ENCODE peak calls at places on chromosome 20, in four cellular contexts. One of them, this sample, is unnamed.

GRCh38 chr20:23047738-23048214 is 1.7 kb downstream of the THBD start:
- DNase-seq in NCI-H774: peak
- DNase-seq in stimulated activated CD4-positive, alpha-beta T cell treated with anti-CD3 and anti-CD28 coated beads, Interleukin-15, amount 100 ng/mL, for 48 hours: no peak
- DNase-seq in activated T-cell treated with anti-CD3 and anti-CD28 coated beads for 1 hour: no peak
- DNase-seq in this sample: peak

GRCh38 chr20:13333036-13333435 is 112.0 kb downstream of the ISM1 start:
- DNase-seq in NCI-H774: no peak
- DNase-seq in stimulated activated CD4-positive, alpha-beta T cell treated with anti-CD3 and anti-CD28 coated beads, Interleukin-15, amount 100 ng/mL, for 48 hours: no peak
- DNase-seq in activated T-cell treated with anti-CD3 and anti-CD28 coated beads for 1 hour: no peak
- DNase-seq in this sample: no peak

GRCh38 chr20:62741701-62742491 is 33.3 kb downstream of the NTSR1 start:
- DNase-seq in stimulated activated CD4-positive, alpha-beta T cell treated with anti-CD3 and anti-CD28 coated beads, Interleukin-15, amount 100 ng/mL, for 48 hours: no peak
- DNase-seq in NCI-H774: no peak
- DNase-seq in activated T-cell treated with anti-CD3 and anti-CD28 coated beads for 1 hour: no peak
- DNase-seq in this sample: no peak

GRCh38 chr20:56453347-56453746 is 15.1 kb upstream of the RTF2 start:
- DNase-seq in activated T-cell treated with anti-CD3 and anti-CD28 coated beads for 1 hour: no peak
- DNase-seq in NCI-H774: no peak
- DNase-seq in stimulated activated CD4-positive, alpha-beta T cell treated with anti-CD3 and anti-CD28 coated beads, Interleukin-15, amount 100 ng/mL, for 48 hours: no peak
- DNase-seq in this sample: no peak

GRCh38 chr20:4040283-4041179 is 25.2 kb upstream of the RNF24 start:
- DNase-seq in stimulated activated CD4-positive, alpha-beta T cell treated with anti-CD3 and anti-CD28 coated beads, Interleukin-15, amount 100 ng/mL, for 48 hours: no peak
- DNase-seq in activated T-cell treated with anti-CD3 and anti-CD28 coated beads for 1 hour: no peak
- DNase-seq in NCI-H774: no peak
- DNase-seq in this sample: no peak

GRCh38 chr20:42193119-42193518 is 574.9 kb upstream of the CHD6 start:
- DNase-seq in NCI-H774: no peak
- DNase-seq in stimulated activated CD4-positive, alpha-beta T cell treated with anti-CD3 and anti-CD28 coated beads, Interleukin-15, amount 100 ng/mL, for 48 hours: no peak
- DNase-seq in activated T-cell treated with anti-CD3 and anti-CD28 coated beads for 1 hour: no peak
- DNase-seq in this sample: no peak

GRCh38 chr20:36542019-36542488 is 735 bp downstream of the MYL9 start:
- DNase-seq in activated T-cell treated with anti-CD3 and anti-CD28 coated beads for 1 hour: no peak
- DNase-seq in NCI-H774: no peak
- DNase-seq in stimulated activated CD4-positive, alpha-beta T cell treated with anti-CD3 and anti-CD28 coated beads, Interleukin-15, amount 100 ng/mL, for 48 hours: no peak
- DNase-seq in this sample: no peak

GRCh38 chr20:33995053-33995816 is 1.5 kb downstream of the RALY start:
- DNase-seq in NCI-H774: no peak
- DNase-seq in stimulated activated CD4-positive, alpha-beta T cell treated with anti-CD3 and anti-CD28 coated beads, Interleukin-15, amount 100 ng/mL, for 48 hours: no peak
- DNase-seq in activated T-cell treated with anti-CD3 and anti-CD28 coated beads for 1 hour: no peak
- DNase-seq in this sample: no peak

GRCh38 chr20:47501117-47501482 is 587 bp upstream of the NCOA3 start:
- DNase-seq in NCI-H774: no peak
- DNase-seq in activated T-cell treated with anti-CD3 and anti-CD28 coated beads for 1 hour: no peak
- DNase-seq in stimulated activated CD4-positive, alpha-beta T cell treated with anti-CD3 and anti-CD28 coated beads, Interleukin-15, amount 100 ng/mL, for 48 hours: no peak
- DNase-seq in this sample: no peak

GRCh38 chr20:14918281-14918680 is 580.9 kb upstream of the FLRT3 start:
- DNase-seq in stimulated activated CD4-positive, alpha-beta T cell treated with anti-CD3 and anti-CD28 coated beads, Interleukin-15, amount 100 ng/mL, for 48 hours: no peak
- DNase-seq in NCI-H774: no peak
- DNase-seq in activated T-cell treated with anti-CD3 and anti-CD28 coated beads for 1 hour: no peak
- DNase-seq in this sample: no peak

GRCh38 chr20:1505361-1505760 is 14.1 kb upstream of the SIRPB2 start:
- DNase-seq in activated T-cell treated with anti-CD3 and anti-CD28 coated beads for 1 hour: no peak
- DNase-seq in NCI-H774: no peak
- DNase-seq in stimulated activated CD4-positive, alpha-beta T cell treated with anti-CD3 and anti-CD28 coated beads, Interleukin-15, amount 100 ng/mL, for 48 hours: no peak
- DNase-seq in this sample: no peak

GRCh38 chr20:47356526-47357295 is at the start of gene ZMYND8:
- DNase-seq in stimulated activated CD4-positive, alpha-beta T cell treated with anti-CD3 and anti-CD28 coated beads, Interleukin-15, amount 100 ng/mL, for 48 hours: peak
- DNase-seq in NCI-H774: peak
- DNase-seq in activated T-cell treated with anti-CD3 and anti-CD28 coated beads for 1 hour: peak
- DNase-seq in this sample: peak

GRCh38 chr20:37758332-37758731 is 64.5 kb downstream of the CTNNBL1 start:
- DNase-seq in NCI-H774: no peak
- DNase-seq in stimulated activated CD4-positive, alpha-beta T cell treated with anti-CD3 and anti-CD28 coated beads, Interleukin-15, amount 100 ng/mL, for 48 hours: no peak
- DNase-seq in activated T-cell treated with anti-CD3 and anti-CD28 coated beads for 1 hour: no peak
- DNase-seq in this sample: no peak

GRCh38 chr20:44948513-44948912 is 11.7 kb downstream of the TOMM34 start:
- DNase-seq in activated T-cell treated with anti-CD3 and anti-CD28 coated beads for 1 hour: no peak
- DNase-seq in stimulated activated CD4-positive, alpha-beta T cell treated with anti-CD3 and anti-CD28 coated beads, Interleukin-15, amount 100 ng/mL, for 48 hours: no peak
- DNase-seq in NCI-H774: no peak
- DNase-seq in this sample: no peak

GRCh38 chr20:60117040-60117439 is 158.8 kb downstream of the CDH26 start:
- DNase-seq in stimulated activated CD4-positive, alpha-beta T cell treated with anti-CD3 and anti-CD28 coated beads, Interleukin-15, amount 100 ng/mL, for 48 hours: no peak
- DNase-seq in activated T-cell treated with anti-CD3 and anti-CD28 coated beads for 1 hour: no peak
- DNase-seq in NCI-H774: no peak
- DNase-seq in this sample: no peak

GRCh38 chr20:39967806-39968205 is 721.2 kb downstream of the MAFB start:
- DNase-seq in activated T-cell treated with anti-CD3 and anti-CD28 coated beads for 1 hour: no peak
- DNase-seq in NCI-H774: no peak
- DNase-seq in stimulated activated CD4-positive, alpha-beta T cell treated with anti-CD3 and anti-CD28 coated beads, Interleukin-15, amount 100 ng/mL, for 48 hours: no peak
- DNase-seq in this sample: no peak

GRCh38 chr20:61520761-61521460 is 268.9 kb downstream of the CDH4 start:
- DNase-seq in activated T-cell treated with anti-CD3 and anti-CD28 coated beads for 1 hour: no peak
- DNase-seq in stimulated activated CD4-positive, alpha-beta T cell treated with anti-CD3 and anti-CD28 coated beads, Interleukin-15, amount 100 ng/mL, for 48 hours: no peak
- DNase-seq in NCI-H774: no peak
- DNase-seq in this sample: no peak

GRCh38 chr20:21719592-21720214 is 14.2 kb downstream of the PAX1 start:
- DNase-seq in stimulated activated CD4-positive, alpha-beta T cell treated with anti-CD3 and anti-CD28 coated beads, Interleukin-15, amount 100 ng/mL, for 48 hours: peak
- DNase-seq in activated T-cell treated with anti-CD3 and anti-CD28 coated beads for 1 hour: peak
- DNase-seq in NCI-H774: peak
- DNase-seq in this sample: peak

GRCh38 chr20:14986026-14986655 is 648.7 kb upstream of the FLRT3 start:
- DNase-seq in activated T-cell treated with anti-CD3 and anti-CD28 coated beads for 1 hour: no peak
- DNase-seq in NCI-H774: peak
- DNase-seq in stimulated activated CD4-positive, alpha-beta T cell treated with anti-CD3 and anti-CD28 coated beads, Interleukin-15, amount 100 ng/mL, for 48 hours: no peak
- DNase-seq in this sample: no peak

GRCh38 chr20:6579417-6579816 is 188.1 kb upstream of the BMP2 start:
- DNase-seq in activated T-cell treated with anti-CD3 and anti-CD28 coated beads for 1 hour: no peak
- DNase-seq in NCI-H774: no peak
- DNase-seq in stimulated activated CD4-positive, alpha-beta T cell treated with anti-CD3 and anti-CD28 coated beads, Interleukin-15, amount 100 ng/mL, for 48 hours: no peak
- DNase-seq in this sample: no peak

GRCh38 chr20:56451056-56451765 is 17.2 kb upstream of the RTF2 start:
- DNase-seq in NCI-H774: no peak
- DNase-seq in activated T-cell treated with anti-CD3 and anti-CD28 coated beads for 1 hour: no peak
- DNase-seq in stimulated activated CD4-positive, alpha-beta T cell treated with anti-CD3 and anti-CD28 coated beads, Interleukin-15, amount 100 ng/mL, for 48 hours: no peak
- DNase-seq in this sample: no peak

GRCh38 chr20:62370115-62370806 is 3.1 kb upstream of the LAMA5 start:
- DNase-seq in stimulated activated CD4-positive, alpha-beta T cell treated with anti-CD3 and anti-CD28 coated beads, Interleukin-15, amount 100 ng/mL, for 48 hours: peak
- DNase-seq in activated T-cell treated with anti-CD3 and anti-CD28 coated beads for 1 hour: no peak
- DNase-seq in NCI-H774: no peak
- DNase-seq in this sample: no peak

GRCh38 chr20:41003143-41003932 is 25.3 kb upstream of the TOP1 start:
- DNase-seq in activated T-cell treated with anti-CD3 and anti-CD28 coated beads for 1 hour: peak
- DNase-seq in NCI-H774: peak
- DNase-seq in stimulated activated CD4-positive, alpha-beta T cell treated with anti-CD3 and anti-CD28 coated beads, Interleukin-15, amount 100 ng/mL, for 48 hours: peak
- DNase-seq in this sample: peak

GRCh38 chr20:44211177-44212039 is 837 bp upstream of the OSER1 start:
- DNase-seq in stimulated activated CD4-positive, alpha-beta T cell treated with anti-CD3 and anti-CD28 coated beads, Interleukin-15, amount 100 ng/mL, for 48 hours: no peak
- DNase-seq in activated T-cell treated with anti-CD3 and anti-CD28 coated beads for 1 hour: no peak
- DNase-seq in NCI-H774: no peak
- DNase-seq in this sample: no peak

GRCh38 chr20:45449528-45449927 is 20.0 kb upstream of the WFDC2 start:
- DNase-seq in activated T-cell treated with anti-CD3 and anti-CD28 coated beads for 1 hour: no peak
- DNase-seq in NCI-H774: no peak
- DNase-seq in stimulated activated CD4-positive, alpha-beta T cell treated with anti-CD3 and anti-CD28 coated beads, Interleukin-15, amount 100 ng/mL, for 48 hours: no peak
- DNase-seq in this sample: no peak

GRCh38 chr20:21571841-21572690 is 58.2 kb upstream of the NKX2-2 start:
- DNase-seq in stimulated activated CD4-positive, alpha-beta T cell treated with anti-CD3 and anti-CD28 coated beads, Interleukin-15, amount 100 ng/mL, for 48 hours: no peak
- DNase-seq in activated T-cell treated with anti-CD3 and anti-CD28 coated beads for 1 hour: no peak
- DNase-seq in NCI-H774: no peak
- DNase-seq in this sample: peak

GRCh38 chr20:33893314-33893713 is 82.2 kb downstream of the CHMP4B start:
- DNase-seq in NCI-H774: no peak
- DNase-seq in stimulated activated CD4-positive, alpha-beta T cell treated with anti-CD3 and anti-CD28 coated beads, Interleukin-15, amount 100 ng/mL, for 48 hours: no peak
- DNase-seq in activated T-cell treated with anti-CD3 and anti-CD28 coated beads for 1 hour: no peak
- DNase-seq in this sample: no peak

GRCh38 chr20:35657271-35657670 is 7.4 kb downstream of the CPNE1 start:
- DNase-seq in stimulated activated CD4-positive, alpha-beta T cell treated with anti-CD3 and anti-CD28 coated beads, Interleukin-15, amount 100 ng/mL, for 48 hours: no peak
- DNase-seq in activated T-cell treated with anti-CD3 and anti-CD28 coated beads for 1 hour: no peak
- DNase-seq in NCI-H774: no peak
- DNase-seq in this sample: no peak

GRCh38 chr20:3173582-3174441 is 463 bp upstream of the LZTS3 start:
- DNase-seq in activated T-cell treated with anti-CD3 and anti-CD28 coated beads for 1 hour: peak
- DNase-seq in stimulated activated CD4-positive, alpha-beta T cell treated with anti-CD3 and anti-CD28 coated beads, Interleukin-15, amount 100 ng/mL, for 48 hours: peak
- DNase-seq in NCI-H774: peak
- DNase-seq in this sample: peak

GRCh38 chr20:4041748-4042411 is 26.5 kb upstream of the RNF24 start:
- DNase-seq in NCI-H774: no peak
- DNase-seq in stimulated activated CD4-positive, alpha-beta T cell treated with anti-CD3 and anti-CD28 coated beads, Interleukin-15, amount 100 ng/mL, for 48 hours: no peak
- DNase-seq in activated T-cell treated with anti-CD3 and anti-CD28 coated beads for 1 hour: no peak
- DNase-seq in this sample: no peak

GRCh38 chr20:14707026-14707680 is 369.7 kb upstream of the FLRT3 start:
- DNase-seq in stimulated activated CD4-positive, alpha-beta T cell treated with anti-CD3 and anti-CD28 coated beads, Interleukin-15, amount 100 ng/mL, for 48 hours: no peak
- DNase-seq in NCI-H774: no peak
- DNase-seq in activated T-cell treated with anti-CD3 and anti-CD28 coated beads for 1 hour: no peak
- DNase-seq in this sample: no peak

This sample was measured in NCI-H748 treated with DMSO at 0.1 percent for 48 hours.